ENCODE peak calls at places on chromosomes 16 and 17, in six cellular contexts. A is neuronal stem cell, Q is H1, Z is H9, F is trophoblast cell, S is mesenchymal stem cell. M is an unnamed sample.

GRCh38 chr17:62043602-62044001 is 21.5 kb downstream of the MED13 start:
- DNase-seq in F (no peak), A (no peak), Z (no peak), S (no peak), Q (no peak), M (no peak)

GRCh38 chr16:19307587-19308241 is 22.2 kb downstream of the CLEC19A start:
- DNase-seq in Z (peak), F (no peak), A (peak), Q (no peak), S (no peak), M (no peak)

GRCh38 chr16:46813611-46814010 is 17.4 kb downstream of the C16orf87 start:
- DNase-seq in S (no peak), F (no peak), Z (no peak), Q (no peak), A (no peak), M (no peak)

GRCh38 chr16:26863971-26864370 is 202.8 kb upstream of the C16orf82 start:
- DNase-seq in S (no peak), Z (no peak), A (no peak), Q (no peak), F (no peak), M (no peak)

GRCh38 chr16:72285324-72285723 is 113.4 kb upstream of the PMFBP1 start:
- DNase-seq in Z (peak), A (no peak), Q (peak), S (no peak), F (no peak), M (no peak)

GRCh38 chr17:61235001-61235820 is 164.4 kb upstream of the TBX2 start:
- DNase-seq in S (no peak), F (no peak), Z (no peak), Q (no peak), A (no peak), M (no peak)

GRCh38 chr16:84907575-84907974 is 87.8 kb downstream of the CRISPLD2 start:
- DNase-seq in Q (no peak), S (peak), Z (no peak), A (no peak), F (no peak), M (peak)

GRCh38 chr16:58502217-58502921 is 2.4 kb downstream of the NDRG4 start:
- DNase-seq in A (no peak), Z (no peak), F (no peak), Q (no peak), S (no peak), M (no peak)

GRCh38 chr17:588519-588918 is 126.1 kb downstream of the VPS53 start:
- DNase-seq in Q (no peak), F (no peak), S (no peak), A (no peak), Z (no peak), M (no peak)

GRCh38 chr16:88617268-88618031 is 20.9 kb upstream of the IL17C start:
- DNase-seq in Q (no peak), F (no peak), A (no peak), Z (no peak), S (peak), M (peak)

GRCh38 chr17:7167832-7168231 is 11.3 kb downstream of the ASGR1 start:
- DNase-seq in Z (no peak), F (no peak), Q (no peak), A (no peak), S (no peak), M (no peak)

GRCh38 chr17:50950002-50950877 is 84.1 kb upstream of the TOB1 start:
- DNase-seq in A (no peak), S (peak), Q (no peak), F (peak), Z (peak), M (peak)

GRCh38 chr17:75518201-75518600 is 1.9 kb downstream of the TSEN54 start:
- DNase-seq in F (no peak), Q (no peak), S (no peak), A (no peak), Z (no peak), M (no peak)

GRCh38 chr17:57925361-57925990 is 29.7 kb downstream of the CUEDC1 start:
- DNase-seq in S (no peak), A (no peak), Q (no peak), Z (no peak), F (no peak), M (no peak)

GRCh38 chr17:70271672-70272071 is 102.3 kb downstream of the KCNJ2 start:
- DNase-seq in Z (no peak), S (no peak), F (no peak), Q (no peak), A (no peak), M (no peak)

GRCh38 chr16:75263963-75264445 is 12.6 kb upstream of the BCAR1 start:
- DNase-seq in Z (no peak), Q (no peak), S (peak), F (no peak), A (no peak), M (no peak)

GRCh38 chr17:66287911-66288310 is 14.5 kb upstream of the PRKCA start:
- DNase-seq in F (no peak), A (no peak), Z (no peak), S (no peak), Q (no peak), M (no peak)

GRCh38 chr16:4767872-4768548 is 1.0 kb upstream of the ZNF500 start:
- DNase-seq in A (no peak), Z (no peak), Q (no peak), F (peak), S (peak), M (peak)

GRCh38 chr17:78154903-78155811 is 9.0 kb downstream of the C17orf99 start:
- DNase-seq in Z (no peak), A (no peak), S (no peak), Q (no peak), F (no peak), M (no peak)

GRCh38 chr17:75808905-75809621 is 24.5 kb downstream of the UNK start:
- DNase-seq in Q (no peak), A (no peak), Z (peak), F (peak), S (peak), M (peak)

GRCh38 chr17:50634123-50634914 is at the start of gene ABCC3:
- DNase-seq in Q (no peak), F (no peak), Z (no peak), S (no peak), A (no peak), M (no peak)

GRCh38 chr16:89210904-89211515 is 6.5 kb upstream of the ZNF778 start:
- DNase-seq in F (no peak), Z (no peak), Q (no peak), S (no peak), A (no peak), M (peak)

GRCh38 chr17:55402374-55402773 is 19.3 kb downstream of the MMD start:
- DNase-seq in S (no peak), A (no peak), Z (no peak), F (no peak), Q (no peak), M (peak)

GRCh38 chr16:84839054-84839453 is 19.3 kb downstream of the CRISPLD2 start:
- DNase-seq in Q (no peak), A (no peak), Z (no peak), F (no peak), S (peak), M (peak)

GRCh38 chr17:751269-752001 is 629 bp downstream of the GEMIN4 start:
- DNase-seq in Q (no peak), Z (no peak), S (peak), F (no peak), A (peak), M (peak)

GRCh38 chr17:57257911-57258885 is 1.9 kb downstream of the MSI2 start:
- DNase-seq in F (no peak), A (peak), S (peak), Z (no peak), Q (no peak), M (no peak)

GRCh38 chr17:76492250-76492988 is 8.8 kb downstream of the RHBDF2 start:
- DNase-seq in F (no peak), Z (no peak), S (no peak), Q (no peak), A (no peak), M (no peak)

GRCh38 chr17:50596191-50597037 is 35.9 kb downstream of the CACNA1G start:
- DNase-seq in A (no peak), S (peak), F (peak), Z (peak), Q (peak), M (no peak)

GRCh38 chr17:56358651-56359050 is 205.4 kb downstream of the ANKFN1 start:
- DNase-seq in S (no peak), Q (no peak), Z (no peak), A (no peak), F (no peak), M (peak)

DNA sequence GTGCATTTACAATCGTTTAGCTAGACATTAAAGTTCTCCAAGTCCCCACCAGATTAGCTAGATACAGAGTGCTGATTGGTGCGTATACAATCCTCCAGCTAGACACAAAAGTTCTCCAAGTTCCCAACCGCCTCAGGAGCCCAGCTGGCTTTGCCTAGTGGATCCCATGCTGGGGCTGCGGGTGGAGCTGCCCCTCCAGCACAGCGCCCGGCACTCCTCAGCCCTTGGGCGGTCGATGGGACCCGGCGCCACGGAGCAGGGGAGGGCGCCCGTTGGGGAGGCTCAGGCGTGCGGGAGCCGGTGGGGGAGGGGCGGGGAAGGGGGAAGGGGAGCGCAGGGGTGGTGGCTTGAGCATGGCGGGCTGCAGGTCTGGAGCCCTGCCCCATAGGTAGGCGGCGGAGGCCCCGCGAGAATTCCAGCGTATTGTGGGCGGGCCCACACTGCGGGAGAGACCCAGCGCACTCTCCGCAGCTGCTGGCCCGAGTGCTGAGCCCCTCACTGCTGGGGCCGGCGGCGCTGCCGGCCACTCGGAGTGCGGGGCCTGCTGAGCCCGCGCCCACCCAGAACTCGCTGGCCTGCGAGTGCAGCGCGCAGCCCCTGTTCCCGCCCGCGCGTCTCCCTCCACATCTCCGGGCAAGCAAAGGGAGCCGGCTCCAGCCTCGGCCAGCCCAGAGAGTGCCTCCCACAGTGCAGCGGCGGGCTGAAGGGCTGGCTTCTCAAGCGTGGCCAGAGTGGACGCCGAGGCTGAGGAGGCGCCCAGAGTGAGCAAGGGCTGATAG is 907.5 kb downstream of the CDH8 start:
- DNase-seq in F (no peak), S (no peak), Z (peak), A (no peak), Q (no peak), M (no peak)
- H3K14ac ChIP-seq in F (no peak), S (no peak), Z (no peak), A (peak), Q (no peak), M (no peak)

GRCh38 chr17:81608082-81608481 is 28.8 kb downstream of the NPLOC4 start:
- DNase-seq in Z (no peak), F (no peak), Q (no peak), S (no peak), A (no peak), M (peak)
- H3K14ac ChIP-seq in Z (no peak), F (no peak), Q (no peak), S (no peak), A (no peak), M (no peak)

GRCh38 chr17:9329251-9329921 is 246.2 kb downstream of the STX8 start:
- DNase-seq in F (no peak), Z (no peak), S (no peak), Q (no peak), A (no peak), M (no peak)
- H3K14ac ChIP-seq in F (no peak), Z (no peak), S (no peak), Q (no peak), A (no peak), M (no peak)

GRCh38 chr17:13864551-13864950 is 204.8 kb upstream of the COX10 start:
- DNase-seq in F (no peak), S (peak), A (no peak), Q (no peak), Z (no peak), M (peak)

GRCh38 chr17:13865650-13866049 is 203.7 kb upstream of the COX10 start:
- DNase-seq in A (no peak), Q (no peak), S (no peak), F (no peak), Z (no peak), M (no peak)

DNA sequence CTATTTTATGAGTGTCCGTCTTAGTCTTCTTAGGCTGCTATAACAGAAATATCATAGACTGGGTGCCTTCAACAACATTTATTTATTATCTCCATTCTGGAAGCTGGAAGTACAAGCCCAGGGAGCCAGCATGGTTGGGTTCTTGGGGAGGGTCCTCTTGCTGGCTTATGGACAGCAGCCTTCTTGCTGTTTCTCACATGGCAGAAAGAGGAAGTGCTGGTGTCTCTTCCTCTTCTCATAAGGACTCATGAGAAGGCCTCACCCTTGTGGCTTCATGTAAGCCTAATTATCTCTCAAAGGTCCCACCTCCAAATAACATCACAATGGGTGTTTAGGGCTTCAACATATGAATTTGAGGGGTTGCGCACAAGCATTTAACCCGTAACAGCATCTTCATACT is 207.0 kb upstream of the COX10 start:
- DNase-seq in S (no peak), Q (no peak), A (no peak), Z (no peak), F (no peak), M (no peak)
- H3K14ac ChIP-seq in S (no peak), Q (no peak), A (no peak), Z (no peak), F (no peak), M (no peak)

GRCh38 chr16:1472974-1473373 is 1.9 kb downstream of the CLCN7 start:
- DNase-seq in Q (no peak), F (no peak), A (no peak), S (no peak), Z (no peak), M (no peak)
- H3K14ac ChIP-seq in Q (no peak), F (no peak), A (no peak), S (no peak), Z (no peak), M (no peak)

GRCh38 chr17:63482509-63482908 is 5.6 kb downstream of the ACE start:
- DNase-seq in F (no peak), Q (no peak), Z (no peak), S (no peak), A (no peak), M (no peak)
- H3K14ac ChIP-seq in F (no peak), Q (no peak), Z (no peak), S (no peak), A (peak), M (no peak)

GRCh38 chr16:64991011-64991410 is 130.9 kb downstream of the CDH11 start:
- DNase-seq in F (no peak), Q (no peak), A (no peak), Z (no peak), S (no peak), M (no peak)
- H3K14ac ChIP-seq in F (no peak), Q (no peak), A (no peak), Z (no peak), S (no peak), M (no peak)

GRCh38 chr16:3738541-3738940 is 21.2 kb upstream of the TRAP1 start:
- DNase-seq in Q (no peak), F (no peak), A (no peak), S (no peak), Z (no peak), M (no peak)

GRCh38 chr16:3738128-3738527 is 20.8 kb upstream of the TRAP1 start:
- DNase-seq in F (no peak), Z (no peak), Q (no peak), S (no peak), A (no peak), M (no peak)

GRCh38 chr16:3736116-3736515 is 18.8 kb upstream of the TRAP1 start:
- DNase-seq in Z (no peak), S (no peak), F (no peak), Q (no peak), A (no peak), M (no peak)

GRCh38 chr16:3735541-3735940 is 18.2 kb upstream of the TRAP1 start:
- DNase-seq in F (no peak), S (no peak), A (no peak), Z (no peak), Q (no peak), M (no peak)

GRCh38 chr16:3737181-3737580 is 19.9 kb upstream of the TRAP1 start:
- DNase-seq in S (no peak), A (no peak), F (no peak), Q (no peak), Z (no peak), M (no peak)
- H3K14ac ChIP-seq in S (no peak), A (no peak), F (no peak), Q (no peak), Z (no peak), M (no peak)

M was measured in IMR-90.